ENCODE peak calls at places on chromosomes 4 and X, in four cellular contexts. F is C1 segment of cervical spinal cord, G is memory B cell, Y is NCI-H774. N is an unnamed sample.

GRCh38 chrX:9282325-9282724 is 182.5 kb upstream of the TBL1X start:
- DNase-seq in F (no peak), G (no peak), Y (no peak), N (no peak)

GRCh38 chrX:37912286-37912685 is 64.9 kb upstream of the DYNLT3 start:
- DNase-seq in F (no peak), G (no peak), Y (no peak), N (no peak)

GRCh38 chr4:170853422-170854021 is 763.8 kb upstream of the AADAT start:
- DNase-seq in F (no peak), G (no peak), Y (no peak), N (peak)

GRCh38 chrX:110569506-110569905 is 210.9 kb downstream of the RTL9 start:
- DNase-seq in F (no peak), G (no peak), Y (no peak), N (no peak)

GRCh38 chrX:110066488-110067225 is 63.7 kb downstream of the TMEM164 start:
- DNase-seq in F (no peak), G (no peak), Y (peak), N (no peak)

GRCh38 chr4:168574581-168575295 is 77.9 kb downstream of the PALLD start:
- DNase-seq in F (no peak), G (no peak), Y (no peak), N (no peak)

GRCh38 chr4:185524888-185525863 is 10.1 kb downstream of the PDLIM3 start:
- DNase-seq in F (no peak), G (no peak), Y (no peak), N (no peak)

GRCh38 chrX:65997978-65998717 is 41.7 kb downstream of the VSIG4 start:
- DNase-seq in F (no peak), G (no peak), Y (no peak), N (no peak)

GRCh38 chrX:37474478-37474877 is 97.0 kb upstream of the LANCL3 start:
- DNase-seq in F (no peak), G (no peak), Y (no peak), N (no peak)

GRCh38 chr4:1237981-1238675 is 10.8 kb downstream of the CTBP1 start:
- DNase-seq in F (no peak), G (no peak), Y (no peak), N (no peak)

GRCh38 chr4:185210102-185210981 is 944 bp downstream of the SNX25 start:
- DNase-seq in F (peak), G (peak), Y (peak), N (peak)

GRCh38 chrX:127943570-127943969 is 108.6 kb downstream of the ACTRT1 start:
- DNase-seq in F (no peak), G (no peak), Y (no peak), N (no peak)

GRCh38 chr4:56078866-56079265 is 130.1 kb downstream of the CEP135 start:
- DNase-seq in F (peak), G (no peak), Y (no peak), N (no peak)

GRCh38 chr4:139666735-139667266 is 1.2 kb downstream of the MGST2 start:
- DNase-seq in F (no peak), G (no peak), Y (no peak), N (peak)

GRCh38 chr4:78616046-78616498 is 64.5 kb downstream of the ANXA3 start:
- DNase-seq in F (no peak), G (no peak), Y (no peak), N (no peak)